ENCODE peak calls at places on chromosomes 13 and 19, in ten cellular contexts. E is PC-3, N is ascending aorta, B is hepatocyte, H is right cardiac atrium, V is transverse colon, O is left ventricle myocardium inferior, C is GM23338, G is psoas muscle, F is cardiac muscle cell. I is an unnamed sample.

GRCh38 chr19:1154731-1155351 is 19.2 kb downstream of the SBNO2 start:
- DNase-seq in E (no peak), N (peak; percentile 76), B (peak; percentile 86), H (peak; percentile 94), V (peak; percentile 89), O (peak; percentile 88), C (no peak), G (peak; percentile 96), F (no peak), I (peak; percentile 83)

GRCh38 chr13:43787998-43788397 is 1.2 kb upstream of the ENOX1 start:
- DNase-seq in E (peak; percentile 63), N (no peak), B (no peak), H (no peak), V (no peak), O (no peak), C (peak; percentile 63), G (no peak), F (no peak), I (no peak)

GRCh38 chr13:76027131-76027530 is 391.0 kb downstream of the LMO7 start:
- DNase-seq in E (no peak), N (no peak), B (no peak), H (no peak), V (no peak), O (no peak), C (peak; percentile 18), G (no peak), F (no peak), I (no peak)

GRCh38 chr13:113022391-113023216 is 53.6 kb downstream of the MCF2L start:
- DNase-seq in E (no peak), N (no peak), B (peak; percentile 34), H (no peak), V (no peak), O (no peak), C (peak; percentile 65), G (no peak), F (peak; percentile 75), I (no peak)

GRCh38 chr19:44712864-44713515 is 14.0 kb downstream of the CEACAM16 start:
- DNase-seq in E (no peak), N (no peak), B (no peak), H (no peak), V (no peak), O (no peak), C (peak; percentile 66), G (no peak), F (no peak), I (no peak)

GRCh38 chr13:36057041-36057440 is 74.1 kb downstream of the DCLK1 start:
- DNase-seq in E (peak; percentile 10), N (no peak), B (no peak), H (no peak), V (no peak), O (no peak), C (peak; percentile 55), G (no peak), F (peak; percentile 42), I (no peak)

GRCh38 chr13:97474581-97474980 is 40.6 kb downstream of the RAP2A start:
- DNase-seq in E (no peak), N (no peak), B (no peak), H (no peak), V (no peak), O (no peak), C (no peak), G (no peak), F (no peak), I (no peak)

GRCh38 chr19:39498262-39499081 is at the start of gene DLL3:
- DNase-seq in E (peak; percentile 50), N (no peak), B (peak; percentile 44), H (no peak), V (no peak), O (no peak), C (peak; percentile 36), G (no peak), F (peak; percentile 22), I (peak; percentile 18)

GRCh38 chr19:1223018-1223855 is 14.6 kb downstream of the CBARP start:
- DNase-seq in E (peak; percentile 41), N (no peak), B (peak; percentile 68), H (no peak), V (no peak), O (no peak), C (peak; percentile 81), G (peak; percentile 82), F (no peak), I (peak; percentile 33)

GRCh38 chr13:110330491-110331001 is 23.5 kb downstream of the COL4A2 start:
- DNase-seq in E (no peak), N (no peak), B (no peak), H (no peak), V (no peak), O (no peak), C (no peak), G (no peak), F (no peak), I (no peak)

GRCh38 chr13:89401209-89401810 is 1730.1 kb downstream of the SLITRK5 start:
- DNase-seq in E (peak; percentile 61), N (no peak), B (peak; percentile 34), H (no peak), V (no peak), O (no peak), C (peak; percentile 4), G (no peak), F (no peak), I (no peak)

GRCh38 chr13:92187378-92187989 is 789.1 kb downstream of the GPC5 start:
- DNase-seq in E (peak; percentile 46), N (no peak), B (peak; percentile 69), H (no peak), V (no peak), O (no peak), C (peak; percentile 72), G (no peak), F (peak; percentile 52), I (peak; percentile 56)

GRCh38 chr13:43023244-43023931 is at the start of gene DNAJC15:
- DNase-seq in E (peak; percentile 58), N (peak; percentile 36), B (peak; percentile 14), H (peak; percentile 91), V (peak; percentile 86), O (peak; percentile 91), C (peak; percentile 91), G (peak; percentile 95), F (no peak), I (peak; percentile 97)

GRCh38 chr13:43363156-43363918 is 340.0 kb downstream of the DNAJC15 start:
- DNase-seq in E (no peak), N (no peak), B (no peak), H (no peak), V (no peak), O (no peak), C (no peak), G (no peak), F (no peak), I (no peak)

GRCh38 chr19:45791744-45792481 is 732 bp downstream of the DMWD start:
- DNase-seq in E (no peak), N (no peak), B (no peak), H (no peak), V (no peak), O (no peak), C (no peak), G (no peak), F (no peak), I (no peak)

GRCh38 chr13:24038846-24039330 is 121.6 kb upstream of the SPATA13 start:
- DNase-seq in E (peak; percentile 73), N (no peak), B (no peak), H (no peak), V (peak; percentile 16), O (no peak), C (no peak), G (no peak), F (no peak), I (no peak)

DNA sequence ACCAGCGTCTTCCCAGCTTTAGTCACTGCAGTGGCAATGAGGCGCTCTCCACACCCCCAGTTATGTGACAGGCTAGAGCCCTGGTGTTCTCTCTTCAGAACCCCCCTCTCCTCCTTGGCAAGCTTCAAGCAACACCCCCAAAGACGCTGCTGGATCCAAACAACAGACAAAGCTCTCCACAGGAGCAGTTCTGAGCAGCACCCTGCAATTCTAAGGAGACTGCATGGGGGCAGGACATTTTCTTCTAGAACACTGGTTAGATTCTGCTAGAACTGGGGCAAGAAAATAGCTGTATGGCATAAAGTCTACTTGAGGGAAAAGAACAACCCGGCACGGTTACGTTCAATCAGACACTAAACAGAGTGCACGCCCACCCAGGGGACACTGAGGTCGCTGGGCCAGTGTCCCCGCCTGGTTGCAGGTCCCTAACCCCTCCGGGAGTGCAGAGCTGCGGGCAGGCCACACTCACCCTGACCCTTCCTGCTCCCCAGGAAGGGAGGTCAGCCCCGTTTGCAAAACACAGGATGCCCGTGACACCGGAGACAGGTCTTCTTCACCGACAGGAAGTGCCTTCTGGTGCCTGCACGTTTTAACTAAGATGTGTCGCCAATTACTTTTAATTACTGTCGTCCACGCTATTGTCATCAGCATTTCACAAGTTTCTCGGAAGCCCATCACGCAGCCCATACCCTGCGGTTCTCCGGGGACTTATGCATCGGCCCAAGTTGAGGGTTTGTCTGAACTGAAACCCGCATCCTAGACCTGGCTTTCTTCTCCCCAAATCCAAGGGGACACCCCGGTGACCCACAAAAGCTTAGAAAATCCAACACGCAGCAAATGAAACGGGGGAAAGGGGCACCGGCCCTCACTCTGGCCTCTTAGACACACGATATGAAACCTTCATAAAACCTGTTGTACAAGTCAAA is 943 bp downstream of the GJB6 start:
- DNase-seq in E (no peak), N (no peak), B (no peak), H (no peak), V (no peak), O (no peak), C (peak; percentile 48), G (no peak), F (no peak), I (no peak)
- H3K4me3 ChIP-seq in E (peak overlapping the region; percentile 51), N (peak overlapping the region; percentile 28), B (peak overlapping the region; percentile 19), H (no peak overlapping the region), V (peak overlapping the region; percentile 30), O (peak overlapping the region; percentile 58), C (peak overlapping the region; percentile 69), G (peak overlapping the region; percentile 53), F (peak overlapping the region; percentile 39), I (no peak overlapping the region)

DNA sequence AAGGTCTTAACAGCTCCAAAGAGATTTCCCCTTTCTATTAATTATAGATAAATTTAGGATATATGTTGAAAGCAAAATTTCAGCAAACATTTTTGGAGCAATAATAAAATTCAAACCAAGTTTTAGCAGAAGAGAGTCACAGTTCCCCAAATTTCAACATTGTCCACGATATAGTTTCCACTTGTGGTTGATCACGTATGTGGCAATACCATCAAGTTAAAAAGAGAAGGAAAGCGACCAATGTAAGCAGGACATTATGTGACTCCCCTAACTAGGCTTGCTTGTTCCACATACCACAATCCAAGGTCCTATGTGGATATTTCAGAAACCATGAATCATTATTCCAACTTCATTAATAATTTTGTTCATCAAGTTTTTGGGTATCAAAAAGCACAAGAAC is 52.8 kb downstream of the ELF1 start:
- DNase-seq in E (no peak), N (no peak), B (no peak), H (no peak), V (no peak), O (no peak), C (no peak), G (no peak), F (no peak), I (no peak)
- H3K4me1 ChIP-seq in E (peaks cover 7% of the 10 kb centered on the region), N (no peaks in the 10 kb centered on the region), B (peaks cover 20% of the 10 kb centered on the region), H (peaks cover 9% of the 10 kb centered on the region), V (peaks cover 50% of the 10 kb centered on the region), O (peaks cover 94% of the 10 kb centered on the region), C (no peaks in the 10 kb centered on the region), G (peaks cover 34% of the 10 kb centered on the region), F (no peaks in the 10 kb centered on the region), I (peaks cover 5% of the 10 kb centered on the region)

GRCh38 chr19:36116344-36116637 is 1.0 kb downstream of the TBCB start:
- DNase-seq in E (no peak), N (no peak), B (no peak), H (no peak), V (no peak), O (no peak), C (no peak), G (no peak), F (no peak), I (no peak)
- H3K27ac ChIP-seq in E (no peak overlapping the region), N (peak overlapping the region; percentile 84), B (peak overlapping the region; percentile 54), H (no peak overlapping the region), V (peak overlapping the region; percentile 93), O (peak overlapping the region; percentile 93), C (no peak overlapping the region), G (peak overlapping the region; percentile 89), F (no peak overlapping the region), I (peak overlapping the region; percentile 89)

GRCh38 chr19:49497790-49498106 is 1.5 kb downstream of the RPS11 start:
- DNase-seq in E (no peak), N (no peak), B (peak; percentile 5), H (no peak), V (no peak), O (no peak), C (no peak), G (no peak), F (no peak), I (no peak)
- H3K4me3 ChIP-seq in E (peak overlapping the region; percentile 94), N (peak overlapping the region; percentile 77), B (peak overlapping the region; percentile 67), H (no peak overlapping the region), V (peak overlapping the region; percentile 88), O (peak overlapping the region; percentile 94), C (peak overlapping the region; percentile 100), G (peak overlapping the region; percentile 99), F (no peak overlapping the region), I (peak overlapping the region; percentile 87)

I was measured in small intestine.